ENCODE peak calls at places on chromosome 15, in five cellular contexts. One of them, this sample, is unnamed.

GRCh38 chr15:95528920-95529319 is 801.6 kb upstream of the NR2F2 start:
- DNase-seq in pancreas: no peak
- DNase-seq in mucosa of descending colon: no peak
- DNase-seq in sigmoid colon: no peak
- DNase-seq in CD8-positive, alpha-beta T cell: no peak
- DNase-seq in this sample: no peak

GRCh38 chr15:72220678-72221077 is 10.3 kb downstream of the PKM start:
- DNase-seq in CD8-positive, alpha-beta T cell: no peak
- DNase-seq in sigmoid colon: no peak
- DNase-seq in mucosa of descending colon: no peak
- DNase-seq in pancreas: no peak
- DNase-seq in this sample: no peak

GRCh38 chr15:50687302-50687902 is 805 bp upstream of the TRPM7 start:
- DNase-seq in mucosa of descending colon: no peak
- DNase-seq in pancreas: no peak
- DNase-seq in CD8-positive, alpha-beta T cell: no peak
- DNase-seq in sigmoid colon: no peak
- DNase-seq in this sample: no peak

GRCh38 chr15:101049856-101050646 is 130.9 kb downstream of the LRRK1 start:
- DNase-seq in mucosa of descending colon: peak; percentile 4
- DNase-seq in CD8-positive, alpha-beta T cell: no peak
- DNase-seq in pancreas: no peak
- DNase-seq in sigmoid colon: peak; percentile 56
- DNase-seq in this sample: peak; percentile 47

GRCh38 chr15:78177447-78177873 is 28.3 kb downstream of the IDH3A start:
- DNase-seq in sigmoid colon: no peak
- DNase-seq in CD8-positive, alpha-beta T cell: no peak
- DNase-seq in mucosa of descending colon: peak; percentile 68
- DNase-seq in pancreas: no peak
- DNase-seq in this sample: no peak

GRCh38 chr15:62928242-62928995 is 114.1 kb upstream of the TPM1 start:
- DNase-seq in pancreas: no peak
- DNase-seq in mucosa of descending colon: no peak
- DNase-seq in CD8-positive, alpha-beta T cell: no peak
- DNase-seq in sigmoid colon: no peak
- DNase-seq in this sample: no peak

GRCh38 chr15:36481156-36481555 is 98.3 kb upstream of the CDIN1 start:
- DNase-seq in pancreas: no peak
- DNase-seq in CD8-positive, alpha-beta T cell: no peak
- DNase-seq in mucosa of descending colon: no peak
- DNase-seq in sigmoid colon: no peak
- DNase-seq in this sample: no peak

GRCh38 chr15:70029297-70029701 is 68.4 kb downstream of the TLE3 start:
- DNase-seq in sigmoid colon: peak; percentile 55
- DNase-seq in pancreas: no peak
- DNase-seq in mucosa of descending colon: no peak
- DNase-seq in CD8-positive, alpha-beta T cell: no peak
- DNase-seq in this sample: peak; percentile 15

GRCh38 chr15:69074011-69074842 is 59.7 kb downstream of the NOX5 start:
- DNase-seq in mucosa of descending colon: peak; percentile 86
- DNase-seq in sigmoid colon: peak; percentile 69
- DNase-seq in CD8-positive, alpha-beta T cell: no peak
- DNase-seq in pancreas: peak; percentile 28
- DNase-seq in this sample: peak; percentile 28

GRCh38 chr15:23548071-23548470 is 17.4 kb upstream of the MKRN3 start:
- DNase-seq in CD8-positive, alpha-beta T cell: no peak
- DNase-seq in pancreas: no peak
- DNase-seq in sigmoid colon: no peak
- DNase-seq in mucosa of descending colon: no peak
- DNase-seq in this sample: no peak

GRCh38 chr15:66815322-66815721 is 113.3 kb downstream of the SMAD6 start:
- DNase-seq in pancreas: no peak
- DNase-seq in mucosa of descending colon: no peak
- DNase-seq in CD8-positive, alpha-beta T cell: no peak
- DNase-seq in sigmoid colon: no peak
- DNase-seq in this sample: no peak

GRCh38 chr15:45307230-45307924 is 55.3 kb downstream of the SLC28A2 start:
- DNase-seq in sigmoid colon: no peak
- DNase-seq in CD8-positive, alpha-beta T cell: no peak
- DNase-seq in pancreas: no peak
- DNase-seq in mucosa of descending colon: peak; percentile 33
- DNase-seq in this sample: no peak

GRCh38 chr15:63752075-63752684 is 81.6 kb downstream of the HERC1 start:
- DNase-seq in sigmoid colon: no peak
- DNase-seq in CD8-positive, alpha-beta T cell: peak; percentile 18
- DNase-seq in pancreas: peak; percentile 20
- DNase-seq in mucosa of descending colon: peak; percentile 86
- DNase-seq in this sample: no peak

GRCh38 chr15:69609176-69609575 is 156.6 kb downstream of the RPLP1 start:
- DNase-seq in sigmoid colon: no peak
- DNase-seq in pancreas: no peak
- DNase-seq in CD8-positive, alpha-beta T cell: no peak
- DNase-seq in mucosa of descending colon: no peak
- DNase-seq in this sample: no peak

GRCh38 chr15:40190591-40190990 is 29.7 kb downstream of the BUB1B start:
- DNase-seq in pancreas: no peak
- DNase-seq in mucosa of descending colon: no peak
- DNase-seq in CD8-positive, alpha-beta T cell: no peak
- DNase-seq in sigmoid colon: no peak
- DNase-seq in this sample: no peak

GRCh38 chr15:70474367-70474681 is 289.0 kb downstream of the UACA start:
- DNase-seq in mucosa of descending colon: no peak
- DNase-seq in pancreas: no peak
- DNase-seq in CD8-positive, alpha-beta T cell: no peak
- DNase-seq in sigmoid colon: peak; percentile 80
- DNase-seq in this sample: no peak

GRCh38 chr15:77506311-77507150 is 85.8 kb downstream of the HMG20A start:
- DNase-seq in sigmoid colon: peak; percentile 75
- DNase-seq in CD8-positive, alpha-beta T cell: no peak
- DNase-seq in mucosa of descending colon: peak; percentile 57
- DNase-seq in pancreas: peak; percentile 48
- DNase-seq in this sample: peak; percentile 49

GRCh38 chr15:48861813-48862431 is 16.0 kb upstream of the EID1 start:
- DNase-seq in mucosa of descending colon: no peak
- DNase-seq in pancreas: no peak
- DNase-seq in CD8-positive, alpha-beta T cell: peak; percentile 9
- DNase-seq in sigmoid colon: no peak
- DNase-seq in this sample: no peak

GRCh38 chr15:68781766-68782588 is 38.7 kb downstream of the ANP32A start:
- DNase-seq in sigmoid colon: no peak
- DNase-seq in mucosa of descending colon: no peak
- DNase-seq in CD8-positive, alpha-beta T cell: peak; percentile 24
- DNase-seq in pancreas: no peak
- DNase-seq in this sample: no peak

GRCh38 chr15:40313531-40314398 is 6.0 kb upstream of the PLCB2 start:
- DNase-seq in pancreas: peak; percentile 78
- DNase-seq in CD8-positive, alpha-beta T cell: no peak
- DNase-seq in mucosa of descending colon: peak; percentile 91
- DNase-seq in sigmoid colon: peak; percentile 74
- DNase-seq in this sample: no peak

GRCh38 chr15:43872416-43873020 is 45.7 kb downstream of the WDR76 start:
- DNase-seq in CD8-positive, alpha-beta T cell: no peak
- DNase-seq in pancreas: peak; percentile 25
- DNase-seq in sigmoid colon: no peak
- DNase-seq in mucosa of descending colon: peak; percentile 62
- DNase-seq in this sample: peak; percentile 43

GRCh38 chr15:90884719-90885431 is 571 bp downstream of the FES start:
- DNase-seq in CD8-positive, alpha-beta T cell: no peak
- DNase-seq in pancreas: no peak
- DNase-seq in mucosa of descending colon: no peak
- DNase-seq in sigmoid colon: no peak
- DNase-seq in this sample: no peak

GRCh38 chr15:59531066-59531465 is 80.5 kb upstream of the GCNT3 start:
- DNase-seq in sigmoid colon: peak; percentile 24
- DNase-seq in mucosa of descending colon: peak; percentile 54
- DNase-seq in pancreas: no peak
- DNase-seq in CD8-positive, alpha-beta T cell: no peak
- DNase-seq in this sample: no peak

GRCh38 chr15:88610756-88611231 is 10.3 kb upstream of the AEN start:
- DNase-seq in mucosa of descending colon: no peak
- DNase-seq in sigmoid colon: no peak
- DNase-seq in pancreas: no peak
- DNase-seq in CD8-positive, alpha-beta T cell: no peak
- DNase-seq in this sample: no peak

GRCh38 chr15:93415576-93415975 is 326.6 kb upstream of the RGMA start:
- DNase-seq in CD8-positive, alpha-beta T cell: no peak
- DNase-seq in pancreas: no peak
- DNase-seq in mucosa of descending colon: no peak
- DNase-seq in sigmoid colon: no peak
- DNase-seq in this sample: no peak

GRCh38 chr15:84749111-84749991 is 959 bp downstream of the ZNF592 start:
- DNase-seq in sigmoid colon: peak; percentile 70
- DNase-seq in mucosa of descending colon: peak; percentile 58
- DNase-seq in pancreas: peak; percentile 46
- DNase-seq in CD8-positive, alpha-beta T cell: peak; percentile 25
- DNase-seq in this sample: peak; percentile 53

DNA sequence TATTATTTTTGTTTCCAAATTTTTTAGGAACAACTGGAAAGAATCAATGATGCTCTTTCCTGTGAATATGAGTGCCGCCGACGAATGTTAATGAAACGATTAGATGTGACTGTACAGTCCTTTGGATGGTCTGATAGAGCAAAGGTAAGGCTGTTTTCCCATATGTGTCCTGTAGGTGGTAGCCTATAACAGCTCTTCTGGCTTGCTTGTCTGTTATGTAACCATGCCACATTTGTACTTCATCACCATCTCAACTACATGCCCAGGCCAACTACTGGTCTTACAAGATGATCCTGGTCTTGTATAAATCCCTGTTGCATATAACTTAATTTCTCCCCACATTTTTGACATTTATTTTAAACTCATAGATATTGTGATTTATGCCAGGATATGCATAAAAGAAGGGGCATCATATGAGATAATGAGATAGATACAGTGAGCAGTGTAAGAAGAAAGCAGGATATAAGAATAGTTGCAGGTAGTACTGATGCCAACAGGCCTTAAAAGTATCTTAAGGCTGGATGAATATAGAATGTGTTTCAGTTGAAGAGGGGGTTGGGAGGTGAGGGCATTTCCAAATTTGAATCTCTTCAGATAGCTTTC is 20.3 kb downstream of the FAM98B start:
- DNase-seq in sigmoid colon: no peak
- DNase-seq in CD8-positive, alpha-beta T cell: peak; percentile 13
- DNase-seq in mucosa of descending colon: peak; percentile 70
- DNase-seq in pancreas: peak; percentile 19
- DNase-seq in this sample: no peak
- H3K36me3 ChIP-seq in sigmoid colon: no peaks in the 10 kb centered on the region
- H3K36me3 ChIP-seq in CD8-positive, alpha-beta T cell: peaks cover 5% of the 10 kb centered on the region
- H3K36me3 ChIP-seq in mucosa of descending colon: no peaks in the 10 kb centered on the region
- H3K36me3 ChIP-seq in pancreas: peaks cover 3% of the 10 kb centered on the region
- H3K36me3 ChIP-seq in this sample: no peaks in the 10 kb centered on the region

GRCh38 chr15:98266295-98266694 is 305.8 kb downstream of the ARRDC4 start:
- DNase-seq in mucosa of descending colon: no peak
- DNase-seq in sigmoid colon: no peak
- DNase-seq in pancreas: no peak
- DNase-seq in CD8-positive, alpha-beta T cell: no peak
- DNase-seq in this sample: no peak
- TF ChIP-seq CTCF in mucosa of descending colon: no peak
- TF ChIP-seq CTCF in sigmoid colon: no peak
- TF ChIP-seq CTCF in pancreas: no peak
- TF ChIP-seq CTCF in CD8-positive, alpha-beta T cell: no peak
- TF ChIP-seq CTCF in this sample: no peak

DNA sequence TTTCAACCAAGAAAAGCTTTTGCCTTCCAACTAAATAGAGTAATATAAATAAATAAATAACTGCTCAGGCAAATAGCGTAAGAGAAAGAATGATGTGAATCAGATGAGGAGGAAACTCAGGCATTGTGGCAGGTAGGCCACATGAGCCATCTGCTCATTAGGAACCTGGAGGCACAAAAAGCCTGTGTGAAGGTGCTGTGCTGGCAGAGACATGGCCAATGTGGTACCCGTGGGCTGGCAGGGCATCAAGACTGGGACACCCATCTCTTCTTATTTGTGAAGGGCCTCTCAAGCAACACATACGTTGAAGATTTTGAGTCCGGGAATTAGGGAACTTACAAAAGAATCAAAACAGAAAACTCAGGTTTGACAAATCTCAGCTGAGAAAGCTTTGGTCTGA is 9.5 kb downstream of the ANKRD34C start:
- DNase-seq in mucosa of descending colon: no peak
- DNase-seq in sigmoid colon: no peak
- DNase-seq in CD8-positive, alpha-beta T cell: no peak
- DNase-seq in pancreas: no peak
- DNase-seq in this sample: no peak
- H3K9me3 ChIP-seq in mucosa of descending colon: no peaks in the 10 kb centered on the region
- H3K9me3 ChIP-seq in sigmoid colon: no peaks in the 10 kb centered on the region
- H3K9me3 ChIP-seq in CD8-positive, alpha-beta T cell: no peaks in the 10 kb centered on the region
- H3K9me3 ChIP-seq in pancreas: no peaks in the 10 kb centered on the region
- H3K9me3 ChIP-seq in this sample: no peaks in the 10 kb centered on the region

GRCh38 chr15:42720071-42720470 is 16.9 kb downstream of the CDAN1 start:
- DNase-seq in sigmoid colon: no peak
- DNase-seq in CD8-positive, alpha-beta T cell: no peak
- DNase-seq in pancreas: no peak
- DNase-seq in mucosa of descending colon: no peak
- DNase-seq in this sample: no peak

GRCh38 chr15:42719051-42719450 is 17.9 kb downstream of the CDAN1 start:
- DNase-seq in CD8-positive, alpha-beta T cell: no peak
- DNase-seq in mucosa of descending colon: no peak
- DNase-seq in pancreas: no peak
- DNase-seq in sigmoid colon: no peak
- DNase-seq in this sample: no peak

GRCh38 chr15:42724276-42724675 is 12.7 kb downstream of the CDAN1 start:
- DNase-seq in sigmoid colon: no peak
- DNase-seq in mucosa of descending colon: no peak
- DNase-seq in CD8-positive, alpha-beta T cell: no peak
- DNase-seq in pancreas: no peak
- DNase-seq in this sample: no peak

GRCh38 chr15:42723068-42723467 is 13.9 kb downstream of the CDAN1 start:
- DNase-seq in CD8-positive, alpha-beta T cell: no peak
- DNase-seq in mucosa of descending colon: no peak
- DNase-seq in pancreas: no peak
- DNase-seq in sigmoid colon: no peak
- DNase-seq in this sample: no peak

DNA sequence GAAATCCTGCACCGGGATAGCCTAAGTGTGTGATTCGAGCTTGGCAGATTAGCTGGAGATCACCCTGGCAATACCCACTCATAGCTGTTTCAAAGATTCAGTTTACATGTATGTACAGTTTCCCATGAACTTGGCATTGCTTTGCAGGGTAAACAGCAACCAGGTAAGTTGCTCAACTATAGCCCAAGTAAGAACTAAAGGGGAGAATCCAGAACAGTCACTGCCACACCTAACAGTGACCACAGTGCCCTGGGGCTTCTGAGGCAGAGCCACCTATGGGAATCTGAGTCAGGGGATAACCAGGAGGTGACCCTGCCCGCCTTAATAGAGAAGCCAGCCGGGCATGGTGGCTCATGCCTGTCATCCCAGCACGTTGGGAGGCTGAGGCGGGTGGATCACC is 15.9 kb downstream of the CDAN1 start:
- DNase-seq in mucosa of descending colon: no peak
- DNase-seq in pancreas: no peak
- DNase-seq in CD8-positive, alpha-beta T cell: no peak
- DNase-seq in sigmoid colon: no peak
- DNase-seq in this sample: no peak
- H3K36me3 ChIP-seq in mucosa of descending colon: peaks cover 3% of the 10 kb centered on the region
- H3K36me3 ChIP-seq in pancreas: no peaks in the 10 kb centered on the region
- H3K36me3 ChIP-seq in CD8-positive, alpha-beta T cell: peaks cover 7% of the 10 kb centered on the region
- H3K36me3 ChIP-seq in sigmoid colon: peaks cover 74% of the 10 kb centered on the region
- H3K36me3 ChIP-seq in this sample: no peaks in the 10 kb centered on the region

This sample was measured in ovary.